ENCODE peak calls at places on chromosomes 3 and 15, in four cellular contexts. X, Q, R and B are unnamed samples.

GRCh38 chr3:162122405-162122804 is 625.8 kb downstream of the OTOL1 start:
- DNase-seq in X (peak; percentile 58), Q (no peak), R (no peak), B (no peak)

GRCh38 chr3:19688767-19689166 is 245.2 kb downstream of the EFHB start:
- DNase-seq in X (no peak), Q (peak; percentile 29), R (no peak), B (no peak)

GRCh38 chr3:33211444-33211843 is 7.2 kb downstream of the SUSD5 start:
- DNase-seq in X (peak; percentile 79), Q (no peak), R (no peak), B (peak; percentile 79)

GRCh38 chr3:126112531-126113237 is 28.8 kb upstream of the SLC41A3 start:
- DNase-seq in X (no peak), Q (no peak), R (no peak), B (peak; percentile 64)

GRCh38 chr15:85831415-85832113 is 36.8 kb upstream of the KLHL25 start:
- DNase-seq in X (peak; percentile 68), Q (peak; percentile 34), R (peak; percentile 67), B (peak; percentile 83)

GRCh38 chr3:46861996-46862688 is 1.1 kb downstream of the MYL3 start:
- DNase-seq in X (no peak), Q (no peak), R (no peak), B (peak; percentile 25)

GRCh38 chr15:73225358-73226015 is 143.3 kb downstream of the HCN4 start:
- DNase-seq in X (no peak), Q (no peak), R (peak; percentile 45), B (no peak)

GRCh38 chr15:70401709-70402108 is 304.0 kb upstream of the TLE3 start:
- DNase-seq in X (no peak), Q (no peak), R (no peak), B (no peak)

GRCh38 chr3:129937717-129938116 is 36.8 kb upstream of the TRH start:
- DNase-seq in X (no peak), Q (no peak), R (peak; percentile 68), B (no peak)

GRCh38 chr15:101500865-101501551 is 11.5 kb upstream of the PCSK6 start:
- DNase-seq in X (no peak), Q (no peak), R (no peak), B (no peak)

GRCh38 chr3:16487506-16488175 is 25.9 kb downstream of the RFTN1 start:
- DNase-seq in X (no peak), Q (no peak), R (no peak), B (no peak)

GRCh38 chr15:40379853-40380252 is 2.7 kb upstream of the KNSTRN start:
- DNase-seq in X (peak; percentile 99), Q (no peak), R (no peak), B (peak; percentile 98)

GRCh38 chr3:171122212-171122611 is 95.7 kb upstream of the SLC2A2 start:
- DNase-seq in X (no peak), Q (no peak), R (no peak), B (no peak)
- H2AFZ ChIP-seq in X (no peak overlapping the region), Q (no peak overlapping the region), R (no peak overlapping the region), B (peak overlapping the region; percentile 27)

GRCh38 chr15:26866298-26867198 is at the start of gene GABRA5:
- DNase-seq in X (no peak), Q (no peak), R (peak; percentile 87), B (peak; percentile 84)

GRCh38 chr15:26867199-26868007 is 541 bp downstream of the GABRA5 start:
- DNase-seq in X (no peak), Q (no peak), R (no peak), B (peak; percentile 70)

GRCh38 chr15:26869628-26870027 is 2.8 kb downstream of the GABRA5 start:
- DNase-seq in X (no peak), Q (no peak), R (no peak), B (no peak)

GRCh38 chr15:26868029-26868685 is 1.3 kb downstream of the GABRA5 start:
- DNase-seq in X (no peak), Q (no peak), R (no peak), B (no peak)

GRCh38 chr15:26864664-26865191 is 2.1 kb upstream of the GABRA5 start:
- DNase-seq in X (peak; percentile 58), Q (peak; percentile 32), R (peak; percentile 61), B (peak; percentile 96)
- H2AFZ ChIP-seq in X (no peak overlapping the region), Q (no peak overlapping the region), R (peak overlapping the region; percentile 89), B (no peak overlapping the region)

DNA sequence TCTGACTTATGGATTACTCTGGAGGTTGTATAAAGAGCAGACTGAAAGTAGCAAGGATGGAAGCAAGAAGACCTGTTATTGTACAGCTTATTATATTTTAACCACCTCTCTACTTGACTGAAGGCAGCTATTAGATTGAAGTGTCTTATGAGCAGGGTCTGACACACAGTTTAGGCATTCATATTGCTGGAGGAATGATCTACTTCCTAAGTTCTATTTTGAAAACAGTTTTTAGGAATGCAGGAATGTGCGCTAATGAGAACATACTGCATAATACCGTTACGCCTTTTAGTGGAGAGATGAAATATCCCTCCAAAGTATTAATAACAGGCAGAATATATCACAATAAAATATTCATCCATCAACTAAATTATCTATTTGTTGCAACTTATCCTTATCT is 193.3 kb downstream of the ISL2 start:
- DNase-seq in X (no peak), Q (no peak), R (no peak), B (no peak)
- H2AFZ ChIP-seq in X (no peak overlapping the region), Q (no peak overlapping the region), R (no peak overlapping the region), B (no peak overlapping the region)

DNA sequence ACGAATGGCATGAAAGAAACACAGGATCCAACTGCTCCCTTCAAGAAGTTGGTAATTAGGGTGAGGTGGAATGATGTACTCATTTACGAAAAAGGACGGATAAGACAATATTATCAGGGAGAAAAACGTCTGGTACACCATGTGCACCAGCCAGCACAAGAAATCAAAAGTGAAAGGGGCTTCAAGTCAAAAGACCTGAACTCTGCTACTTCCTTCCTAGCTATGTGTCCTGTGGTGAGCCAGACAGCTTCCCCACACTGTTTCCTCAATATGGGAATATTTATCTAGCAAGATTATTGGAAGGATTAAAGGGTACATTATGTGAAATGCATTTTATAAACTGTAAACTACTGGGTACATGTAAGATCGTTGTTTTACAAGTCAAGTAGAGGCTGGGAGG is 33.9 kb downstream of the RAB27A start:
- DNase-seq in X (no peak), Q (no peak), R (no peak), B (no peak)
- H2AFZ ChIP-seq in X (no peak overlapping the region), Q (no peak overlapping the region), R (no peak overlapping the region), B (no peak overlapping the region)

GRCh38 chr15:58331903-58332675 is 99.7 kb upstream of the LIPC start:
- DNase-seq in X (peak; percentile 100), Q (peak; percentile 54), R (peak; percentile 79), B (peak; percentile 65)

GRCh38 chr15:58331562-58331902 is 100.3 kb upstream of the LIPC start:
- DNase-seq in X (no peak), Q (no peak), R (no peak), B (peak; percentile 10)

GRCh38 chr15:58330836-58331561 is 100.8 kb upstream of the LIPC start:
- DNase-seq in X (peak; percentile 27), Q (peak; percentile 19), R (no peak), B (no peak)

GRCh38 chr15:58329781-58330467 is 101.9 kb upstream of the LIPC start:
- DNase-seq in X (peak; percentile 27), Q (no peak), R (no peak), B (no peak)

GRCh38 chr15:58330468-58330793 is 101.4 kb upstream of the LIPC start:
- DNase-seq in X (no peak), Q (no peak), R (no peak), B (no peak)
- H2AFZ ChIP-seq in X (no peak overlapping the region), Q (peak overlapping the region; percentile 70), R (no peak overlapping the region), B (peak overlapping the region; percentile 12)

DNA sequence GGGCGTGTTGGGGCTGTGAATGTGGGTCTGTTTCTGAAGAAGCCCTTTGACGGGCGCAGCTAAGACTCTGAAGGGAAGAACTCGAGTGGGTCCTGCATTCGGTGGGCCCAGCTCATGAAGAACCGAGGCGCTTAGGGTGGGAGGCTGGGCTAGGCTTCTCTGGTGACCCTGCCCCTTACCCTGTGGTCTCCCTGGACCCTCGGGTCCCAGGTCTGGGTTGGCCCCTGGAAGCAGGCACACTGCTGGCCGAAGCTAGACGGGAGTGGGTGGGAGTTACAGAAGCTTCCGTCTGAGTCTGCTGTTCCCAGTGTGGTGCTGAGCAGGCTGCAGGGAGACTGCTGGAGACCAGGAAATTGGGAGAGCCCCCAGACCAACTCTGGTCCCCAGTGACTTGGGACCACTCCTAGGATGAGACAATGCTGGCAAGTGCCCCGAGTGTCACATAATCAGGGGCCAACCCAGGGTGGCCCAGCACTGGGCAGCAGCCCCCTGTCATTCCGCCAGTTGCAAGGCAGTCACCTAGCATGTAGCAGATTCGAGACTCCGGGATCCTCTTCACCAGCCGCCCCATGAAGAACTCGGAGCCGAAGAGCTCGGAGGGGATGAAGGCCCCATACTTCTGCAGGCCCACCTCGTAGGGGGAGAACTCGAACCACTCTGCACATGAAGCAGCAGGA is 16.7 kb upstream of the EHD4 start:
- DNase-seq in X (no peak), Q (no peak), R (no peak), B (peak; percentile 39)
- H2AFZ ChIP-seq in X (no peak overlapping the region), Q (no peak overlapping the region), R (no peak overlapping the region), B (no peak overlapping the region)

GRCh38 chr3:37493485-37494080 is 319.2 kb upstream of the LRRFIP2 start:
- DNase-seq in X (no peak), Q (no peak), R (no peak), B (no peak)

GRCh38 chr3:37492468-37492867 is 318.1 kb upstream of the LRRFIP2 start:
- DNase-seq in X (no peak), Q (no peak), R (no peak), B (no peak)

GRCh38 chr3:37491343-37491742 is 317.0 kb upstream of the LRRFIP2 start:
- DNase-seq in X (no peak), Q (no peak), R (peak; percentile 38), B (no peak)

GRCh38 chr3:37492977-37493471 is 318.6 kb upstream of the LRRFIP2 start:
- DNase-seq in X (no peak), Q (no peak), R (no peak), B (no peak)

GRCh38 chr3:37491776-37492175 is 317.4 kb upstream of the LRRFIP2 start:
- DNase-seq in X (no peak), Q (no peak), R (no peak), B (no peak)
- H2AFZ ChIP-seq in X (no peak overlapping the region), Q (no peak overlapping the region), R (no peak overlapping the region), B (no peak overlapping the region)

DNA sequence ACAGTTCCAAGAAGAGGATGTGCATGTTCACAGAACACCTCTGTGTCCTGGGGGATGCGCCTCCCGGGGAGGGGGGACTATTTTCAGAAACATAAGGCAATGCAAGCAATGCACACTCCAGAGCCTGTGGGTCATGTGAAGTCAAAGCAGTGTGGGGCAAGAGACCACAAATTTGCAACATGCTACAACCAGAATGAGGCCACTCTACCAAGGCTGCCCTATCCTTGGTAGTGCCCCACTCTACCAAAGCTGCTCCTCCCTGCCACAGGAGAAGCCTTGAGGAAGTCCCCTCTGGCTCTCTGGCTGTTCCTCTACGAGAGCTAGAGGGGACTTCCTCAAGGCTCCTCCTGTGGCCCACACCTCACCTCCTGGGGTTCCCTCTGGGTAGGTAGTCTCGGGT is 8.4 kb upstream of the NR2C2 start:
- DNase-seq in X (no peak), Q (no peak), R (no peak), B (no peak)
- H2AFZ ChIP-seq in X (no peak overlapping the region), Q (no peak overlapping the region), R (no peak overlapping the region), B (no peak overlapping the region)